ENCODE peak calls at places on chromosomes 6 and 20, in seven cellular contexts. S, E, R, J, Z, C and Y are unnamed samples.

GRCh38 chr20:52760791-52761190 is 211.4 kb upstream of the TSHZ2 start:
- DNase-seq in S (no peak), E (no peak), R (no peak), J (no peak), Z (no peak), C (no peak), Y (no peak)

GRCh38 chr6:70108230-70108629 is 194.7 kb downstream of the COL9A1 start:
- DNase-seq in S (peak; percentile 35), E (no peak), R (no peak), J (no peak), Z (peak; percentile 57), C (no peak), Y (no peak)

GRCh38 chr6:5325173-5325572 is 63.9 kb downstream of the FARS2 start:
- DNase-seq in S (no peak), E (no peak), R (no peak), J (no peak), Z (no peak), C (no peak), Y (no peak)

GRCh38 chr6:33983109-33983475 is 162.8 kb downstream of the GRM4 start:
- DNase-seq in S (peak; percentile 1), E (no peak), R (no peak), J (peak; percentile 43), Z (no peak), C (no peak), Y (peak; percentile 36)

GRCh38 chr6:162090734-162091133 is 636.8 kb downstream of the PRKN start:
- DNase-seq in S (no peak), E (no peak), R (no peak), J (no peak), Z (no peak), C (no peak), Y (no peak)

GRCh38 chr6:77740380-77740779 is 87.5 kb downstream of the MEI4 start:
- DNase-seq in S (peak; percentile 8), E (no peak), R (no peak), J (no peak), Z (no peak), C (no peak), Y (no peak)

GRCh38 chr20:23641936-23642751 is 4.4 kb upstream of the CST3 start:
- DNase-seq in S (peak; percentile 87), E (no peak), R (no peak), J (no peak), Z (no peak), C (no peak), Y (no peak)

GRCh38 chr6:83962592-83962991 is 71.0 kb upstream of the MRAP2 start:
- DNase-seq in S (no peak), E (no peak), R (no peak), J (no peak), Z (no peak), C (no peak), Y (no peak)

GRCh38 chr20:38032585-38033329 is 499 bp downstream of the TTI1 start:
- DNase-seq in S (no peak), E (no peak), R (no peak), J (no peak), Z (no peak), C (no peak), Y (no peak)

GRCh38 chr6:87151786-87152527 is 3.4 kb upstream of the ZNF292 start:
- DNase-seq in S (peak; percentile 31), E (peak; percentile 63), R (peak; percentile 94), J (peak; percentile 87), Z (peak; percentile 52), C (peak; percentile 70), Y (peak; percentile 68)

GRCh38 chr6:157682856-157683481 is 140.1 kb upstream of the SNX9 start:
- DNase-seq in S (peak; percentile 59), E (no peak), R (no peak), J (no peak), Z (no peak), C (peak; percentile 60), Y (no peak)

GRCh38 chr6:89079611-89080213 is 839 bp upstream of the PNRC1 start:
- DNase-seq in S (peak; percentile 74), E (peak; percentile 46), R (no peak), J (peak; percentile 74), Z (peak; percentile 35), C (peak; percentile 67), Y (no peak)

GRCh38 chr6:29631860-29632731 is 887 bp downstream of the GABBR1 start:
- DNase-seq in S (peak; percentile 55), E (peak; percentile 62), R (peak; percentile 90), J (peak; percentile 90), Z (no peak), C (peak; percentile 78), Y (peak; percentile 59)

GRCh38 chr6:37006793-37007339 is 1.4 kb downstream of the FGD2 start:
- DNase-seq in S (peak; percentile 31), E (no peak), R (no peak), J (no peak), Z (no peak), C (no peak), Y (no peak)

GRCh38 chr6:132202569-132202968 is 198.7 kb downstream of the MOXD1 start:
- DNase-seq in S (peak; percentile 96), E (peak; percentile 65), R (no peak), J (no peak), Z (no peak), C (no peak), Y (no peak)

GRCh38 chr6:28633445-28634215 is 107.9 kb downstream of the GPX5 start:
- DNase-seq in S (no peak), E (no peak), R (no peak), J (no peak), Z (no peak), C (no peak), Y (no peak)

GRCh38 chr6:166351715-166352285 is 9.5 kb upstream of the SFT2D1 start:
- DNase-seq in S (no peak), E (peak; percentile 19), R (no peak), J (no peak), Z (no peak), C (no peak), Y (peak; percentile 59)

GRCh38 chr20:25668446-25668845 is 28.2 kb downstream of the ZNF337 start:
- DNase-seq in S (no peak), E (no peak), R (no peak), J (no peak), Z (no peak), C (no peak), Y (no peak)

GRCh38 chr6:45587229-45588060 is 209.7 kb upstream of the SUPT3H start:
- DNase-seq in S (no peak), E (no peak), R (no peak), J (no peak), Z (no peak), C (no peak), Y (no peak)
- H3K4me1 ChIP-seq in S (peaks cover 11% of the 10 kb centered on the region), E (no peaks in the 10 kb centered on the region), R (no peaks in the 10 kb centered on the region), J (peaks cover 4% of the 10 kb centered on the region), Z (no peaks in the 10 kb centered on the region), C (no peaks in the 10 kb centered on the region), Y (no peaks in the 10 kb centered on the region)

GRCh38 chr6:14664112-14664592 is 546.6 kb downstream of the CD83 start:
- DNase-seq in S (peak; percentile 56), E (no peak), R (no peak), J (peak; percentile 65), Z (no peak), C (no peak), Y (no peak)
- H3K4me1 ChIP-seq in S (peaks cover 20% of the 10 kb centered on the region), E (no peaks in the 10 kb centered on the region), R (peaks cover 15% of the 10 kb centered on the region), J (no peaks in the 10 kb centered on the region), Z (peaks cover 12% of the 10 kb centered on the region), C (no peaks in the 10 kb centered on the region), Y (no peaks in the 10 kb centered on the region)

DNA sequence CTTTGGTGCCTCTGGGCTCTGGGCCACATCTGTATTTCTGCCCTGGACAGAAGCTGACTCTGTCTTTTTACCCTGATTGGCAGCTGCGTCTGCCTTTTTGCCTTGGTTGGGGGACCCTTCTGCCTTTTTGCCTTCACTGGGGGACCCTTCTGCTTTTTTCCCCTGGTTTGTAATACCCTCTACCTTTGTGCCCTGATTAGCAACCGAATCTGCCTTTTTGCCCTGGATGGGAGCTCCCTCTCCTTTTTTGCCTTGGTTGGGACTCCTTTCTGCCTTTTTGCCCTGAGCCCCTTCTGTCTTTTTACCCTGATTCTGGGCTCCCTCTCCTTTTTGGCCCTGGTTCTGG is 23.4 kb downstream of the RRBP1 start:
- DNase-seq in S (no peak), E (no peak), R (no peak), J (no peak), Z (no peak), C (no peak), Y (no peak)
- H3K4me1 ChIP-seq in S (peaks cover 30% of the 10 kb centered on the region), E (peaks cover 16% of the 10 kb centered on the region), R (peaks cover 25% of the 10 kb centered on the region), J (peaks cover 24% of the 10 kb centered on the region), Z (peaks cover 5% of the 10 kb centered on the region), C (peaks cover 21% of the 10 kb centered on the region), Y (no peaks in the 10 kb centered on the region)

GRCh38 chr6:16488813-16489212 is 250.4 kb downstream of the GMPR start:
- DNase-seq in S (no peak), E (no peak), R (no peak), J (no peak), Z (no peak), C (no peak), Y (no peak)

GRCh38 chr6:16483315-16483875 is 245.0 kb downstream of the GMPR start:
- DNase-seq in S (no peak), E (no peak), R (no peak), J (no peak), Z (no peak), C (no peak), Y (no peak)

GRCh38 chr6:16486661-16487060 is 248.3 kb downstream of the GMPR start:
- DNase-seq in S (no peak), E (no peak), R (no peak), J (no peak), Z (no peak), C (no peak), Y (no peak)

GRCh38 chr6:16491666-16492322 is 253.4 kb downstream of the GMPR start:
- DNase-seq in S (no peak), E (no peak), R (no peak), J (no peak), Z (no peak), C (no peak), Y (no peak)

DNA sequence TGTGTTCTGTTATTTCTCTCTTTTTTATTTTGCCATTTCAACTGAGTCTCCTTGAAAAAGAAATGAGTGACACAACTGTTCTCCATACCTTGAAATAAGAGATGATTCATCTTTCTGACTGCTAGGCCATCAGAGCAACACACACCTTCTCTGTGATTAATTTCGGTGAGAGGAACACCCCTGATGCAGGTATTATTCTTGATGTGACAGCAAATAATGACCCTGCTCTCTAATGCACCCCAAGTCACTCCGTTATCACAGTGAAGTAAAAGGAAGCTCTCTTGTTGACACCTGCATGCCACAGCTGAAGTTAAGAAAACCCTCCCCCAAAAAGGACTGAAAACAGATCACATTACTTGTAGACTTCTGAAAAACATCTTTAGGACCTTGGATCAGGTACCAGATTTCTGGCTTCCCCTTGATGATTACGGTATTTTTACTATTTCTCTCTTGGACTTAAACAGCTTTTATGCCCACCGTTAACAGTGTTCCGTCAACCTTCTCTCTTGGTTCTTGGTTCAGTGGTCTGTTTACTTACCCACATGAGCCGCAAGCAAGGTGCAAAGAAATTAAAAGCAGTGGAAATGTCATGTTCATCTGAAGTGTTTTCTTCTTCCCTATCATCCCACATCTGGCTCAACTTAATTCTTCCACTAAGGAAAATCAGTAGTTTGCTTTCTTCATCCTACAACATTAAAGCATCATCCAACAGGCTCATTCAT is 249.7 kb downstream of the GMPR start:
- DNase-seq in S (no peak), E (no peak), R (no peak), J (no peak), Z (no peak), C (no peak), Y (no peak)
- H3K4me1 ChIP-seq in S (no peaks in the 10 kb centered on the region), E (no peaks in the 10 kb centered on the region), R (peaks cover 32% of the 10 kb centered on the region), J (no peaks in the 10 kb centered on the region), Z (no peaks in the 10 kb centered on the region), C (no peaks in the 10 kb centered on the region), Y (no peaks in the 10 kb centered on the region)

DNA sequence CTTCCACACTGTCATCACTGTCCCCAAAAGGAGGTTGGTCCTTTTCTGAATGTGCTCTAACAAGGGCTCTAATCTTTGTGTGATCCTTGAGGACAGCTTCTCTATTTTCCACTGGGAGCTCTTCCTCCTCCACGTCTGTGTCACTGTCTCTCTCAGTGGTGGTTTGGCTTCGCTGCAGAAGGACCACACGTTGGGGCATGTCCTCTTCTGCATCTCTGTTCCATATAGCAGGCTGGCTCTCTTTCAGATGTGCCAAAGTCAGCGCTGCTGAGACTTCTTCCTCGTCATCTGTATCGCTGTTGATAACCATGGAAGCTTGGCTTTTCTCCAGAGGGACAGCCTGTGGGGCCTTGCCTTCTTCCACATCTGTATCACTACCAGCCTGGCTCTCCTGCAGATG is 4.6 kb downstream of the MDC1 start:
- DNase-seq in S (no peak), E (no peak), R (no peak), J (no peak), Z (no peak), C (no peak), Y (no peak)
- H3K4me1 ChIP-seq in S (peaks cover 4% of the 10 kb centered on the region), E (peaks cover 9% of the 10 kb centered on the region), R (peaks cover 16% of the 10 kb centered on the region), J (peaks cover 18% of the 10 kb centered on the region), Z (peaks cover 4% of the 10 kb centered on the region), C (no peaks in the 10 kb centered on the region), Y (peaks cover 27% of the 10 kb centered on the region)